ENCODE peak calls at places on chromosomes 12 and 14, in five cellular contexts. Q is HepG2; S is bronchial epithelial cell; T is CD8-positive, alpha-beta T cell; F is MM.1S. Y is an unnamed sample. For H3K36me3, the result is how much of the 10 kb centered on the place peaks cover.

GRCh38 chr12:95205685-95206084 is 11.6 kb downstream of the FGD6 start:
- DNase-seq in S (peak), T (no peak), Q (no peak), F (peak), Y (no peak)

GRCh38 chr12:132229926-132230325 is 85.7 kb downstream of the NOC4L start:
- DNase-seq in Q (no peak), F (no peak), S (no peak), T (no peak), Y (no peak)

GRCh38 chr14:94886931-94887330 is 117.0 kb upstream of the GSC start:
- DNase-seq in S (no peak), F (no peak), Q (no peak), T (no peak), Y (no peak)

GRCh38 chr14:97224016-97224415 is 426.8 kb downstream of the VRK1 start:
- DNase-seq in F (no peak), S (no peak), T (no peak), Q (no peak), Y (no peak)

GRCh38 chr14:63692309-63693020 is 35.4 kb downstream of the SGPP1 start:
- DNase-seq in Q (no peak), F (no peak), S (no peak), T (no peak), Y (no peak)

GRCh38 chr12:108928695-108929094 is 48.8 kb downstream of the DAO start:
- DNase-seq in S (no peak), Q (no peak), F (no peak), T (no peak), Y (no peak)

GRCh38 chr14:55111122-55111705 is 17.8 kb upstream of the LGALS3 start:
- DNase-seq in T (no peak), F (no peak), S (no peak), Q (no peak), Y (no peak)

GRCh38 chr14:23145794-23146422 is 26.9 kb upstream of the CEBPE start:
- DNase-seq in F (no peak), T (no peak), Q (no peak), S (peak), Y (peak)

GRCh38 chr12:70157099-70157498 is 86.1 kb upstream of the CNOT2 start:
- DNase-seq in F (no peak), S (no peak), Q (no peak), T (no peak), Y (no peak)

GRCh38 chr12:52628111-52628507 is 9.8 kb upstream of the KRT73 start:
- DNase-seq in F (no peak), T (no peak), S (no peak), Q (no peak), Y (no peak)

GRCh38 chr12:56258068-56258819 is at the start of gene ANKRD52:
- DNase-seq in S (peak), T (peak), F (peak), Q (peak), Y (peak)

GRCh38 chr12:42125372-42125767 is 19.3 kb downstream of the GXYLT1 start:
- DNase-seq in F (no peak), T (no peak), S (no peak), Q (no peak), Y (no peak)
- H3K4me3 ChIP-seq in F (no peak), T (no peak), S (no peak), Q (no peak), Y (no peak)

DNA sequence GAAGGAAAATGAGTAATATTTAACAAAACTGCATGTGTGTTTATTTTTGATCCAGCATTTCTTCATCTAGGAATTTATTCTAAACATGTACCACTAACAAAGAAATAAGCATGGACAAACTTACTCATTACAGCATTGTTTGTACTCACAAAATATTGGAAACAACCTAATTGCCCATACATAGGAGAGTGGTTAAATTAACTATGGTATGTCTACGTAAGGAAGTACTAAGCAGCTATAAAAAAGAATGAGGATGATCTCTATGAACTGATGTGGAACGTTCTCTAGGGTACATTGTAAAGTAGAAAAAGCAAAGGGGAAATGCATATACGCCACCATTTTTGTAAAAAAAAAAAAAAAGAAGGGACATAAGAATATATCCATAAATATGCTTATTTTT is 17.4 kb upstream of the TAS2R42 start:
- DNase-seq in Q (no peak), S (no peak), T (no peak), F (no peak), Y (no peak)
- H3K36me3 ChIP-seq in Q (under half), S (under half), T (under half), F (under half), Y (under half)

GRCh38 chr12:54300732-54301427 is at the start of gene NFE2:
- DNase-seq in Q (peak), T (no peak), S (peak), F (peak), Y (peak)
- TF ChIP-seq CTCF in Q (no peak), T (no peak), S (no peak), F (no peak), Y (no peak)

GRCh38 chr12:111411187-111411764 is 5.6 kb downstream of the SH2B3 start:
- DNase-seq in Q (no peak), T (no peak), S (no peak), F (no peak), Y (no peak)

GRCh38 chr12:111413442-111414086 is 7.8 kb downstream of the SH2B3 start:
- DNase-seq in T (no peak), Q (no peak), F (no peak), S (peak), Y (no peak)

GRCh38 chr12:111412007-111412829 is 6.5 kb downstream of the SH2B3 start:
- DNase-seq in F (no peak), S (no peak), Q (no peak), T (no peak), Y (no peak)

GRCh38 chr12:111414711-111415252 is 9.1 kb downstream of the SH2B3 start:
- DNase-seq in F (no peak), S (no peak), Q (no peak), T (no peak), Y (no peak)

GRCh38 chr12:111412830-111413441 is 7.2 kb downstream of the SH2B3 start:
- DNase-seq in Q (no peak), T (no peak), F (no peak), S (no peak), Y (no peak)
- H3K4me3 ChIP-seq in Q (no peak), T (no peak), F (no peak), S (no peak), Y (no peak)

GRCh38 chr12:125021096-125021495 is 27.7 kb downstream of the BRI3BP start:
- DNase-seq in S (no peak), Q (no peak), F (no peak), T (no peak), Y (no peak)
- H3K36me3 ChIP-seq in S (under half), Q (under half), F (under half), T (under half), Y (under half)

GRCh38 chr14:102711946-102712345 is 65.3 kb upstream of the TRAF3 start:
- DNase-seq in Q (peak), S (no peak), T (no peak), F (no peak), Y (no peak)

GRCh38 chr14:102708494-102708893 is 68.8 kb upstream of the TRAF3 start:
- DNase-seq in F (no peak), T (no peak), S (no peak), Q (no peak), Y (no peak)

DNA sequence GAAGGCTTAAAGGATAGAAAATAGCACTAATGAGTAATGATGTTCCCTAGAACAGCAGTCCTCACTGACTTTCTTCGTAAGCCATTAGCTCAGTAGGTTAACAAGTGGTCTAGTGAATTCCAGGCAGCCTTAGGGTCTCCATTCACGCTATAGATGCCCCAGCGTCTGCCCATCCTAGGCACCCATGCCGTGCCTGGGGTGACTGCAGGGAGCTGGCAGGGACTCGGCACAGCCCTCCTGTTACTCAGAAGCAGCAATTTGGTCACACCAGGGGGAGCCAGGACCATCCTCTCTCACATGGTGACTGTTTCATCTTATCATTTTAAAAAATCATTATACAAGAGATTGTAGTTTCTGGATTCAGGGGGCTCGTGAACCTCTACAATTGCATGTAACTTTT is 66.0 kb upstream of the TRAF3 start:
- DNase-seq in S (no peak), F (no peak), T (no peak), Q (no peak), Y (no peak)
- TF ChIP-seq CTCF in S (no peak), F (no peak), T (no peak), Q (no peak), Y (no peak)

GRCh38 chr14:44448816-44449411 is 58.2 kb downstream of the FSCB start:
- DNase-seq in F (no peak), Q (peak), T (no peak), S (no peak), Y (peak)

GRCh38 chr14:44449694-44450093 is 57.4 kb downstream of the FSCB start:
- DNase-seq in S (no peak), F (no peak), Q (peak), T (no peak), Y (peak)

DNA sequence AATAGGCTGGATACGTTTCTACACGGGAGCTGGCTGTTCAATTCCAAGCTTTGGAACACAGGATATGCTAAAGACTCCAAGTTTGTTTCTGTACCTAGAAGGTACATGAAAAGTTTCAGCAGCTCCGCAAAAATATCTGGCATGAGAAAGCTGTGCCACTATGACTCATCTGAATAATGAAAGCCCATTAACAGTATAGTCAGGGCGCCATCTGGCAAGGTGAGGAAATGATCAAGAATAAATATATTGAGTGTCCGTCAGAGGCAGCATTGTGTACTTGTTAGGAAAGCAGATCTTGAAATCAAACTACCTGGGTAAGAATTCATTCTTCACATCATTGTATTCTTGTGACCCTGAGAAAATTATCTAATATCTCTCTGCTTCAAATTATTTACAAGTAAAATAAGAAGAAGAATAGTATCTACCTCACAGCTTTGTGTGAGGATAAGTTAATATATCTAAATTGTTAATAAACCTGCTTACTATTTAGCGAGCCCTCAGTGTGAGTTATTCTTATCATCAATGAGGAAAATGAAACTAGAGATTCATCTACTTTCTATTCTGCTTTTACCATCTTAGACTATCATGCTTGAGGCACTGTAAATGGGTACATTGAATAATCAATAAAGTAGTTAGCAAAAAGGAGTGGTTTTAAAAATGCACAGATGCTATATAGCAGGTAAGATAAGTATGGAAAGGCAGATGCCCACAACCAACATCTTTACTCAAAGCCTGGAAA is 53.5 kb downstream of the FSCB start:
- DNase-seq in Q (no peak), T (no peak), S (no peak), F (peak), Y (no peak)
- H3K4me3 ChIP-seq in Q (no peak), T (no peak), S (no peak), F (no peak), Y (no peak)

GRCh38 chr14:39055786-39056474 is 47.1 kb downstream of the SEC23A start:
- DNase-seq in T (no peak), S (no peak), Q (no peak), F (no peak), Y (peak)
- H3K36me3 ChIP-seq in T (under half), S (under half), Q (half or more), F (under half), Y (under half)

Y was measured in Caco-2.